ENCODE peak calls at places on chromosomes 4 and X, in eight cellular contexts. Q is posterior vena cava; U is stimulated activated CD8-positive, alpha-beta memory T cell treated with anti-CD3 and anti-CD28 coated beads, Interleukin-4, amount 100 ng/mL, for 48 hours; E is AG04450; S is NCI-H774; T is activated CD8-positive, alpha-beta T cell treated with anti-CD3 and anti-CD28 coated beads for 36 hours; F is NT2/D1; P is AG08395. D is an unnamed sample.

GRCh38 chr4:75892508-75892907 is 9.7 kb downstream of the PPEF2 start:
- DNase-seq in Q (no peak), U (no peak), E (no peak), S (no peak), T (peak), F (no peak), P (no peak), D (no peak)

GRCh38 chrX:1657367-1658082 is 42.7 kb downstream of the ASMT start:
- DNase-seq in Q (peak), U (peak), E (no peak), S (no peak), T (peak), F (no peak), P (peak), D (peak)

GRCh38 chr4:150970685-150971151 is 44.4 kb downstream of the LRBA start:
- DNase-seq in Q (no peak), U (no peak), E (no peak), S (no peak), T (no peak), F (no peak), P (no peak), D (no peak)

GRCh38 chrX:80648023-80648422 is 161.7 kb downstream of the BRWD3 start:
- DNase-seq in Q (no peak), U (no peak), E (no peak), S (no peak), T (no peak), F (no peak), P (no peak), D (peak)

GRCh38 chr4:13112030-13112429 is 372.1 kb downstream of the RAB28 start:
- DNase-seq in Q (no peak), U (no peak), E (no peak), S (no peak), T (no peak), F (no peak), P (no peak), D (no peak)

GRCh38 chrX:65644621-65645287 is 22.7 kb upstream of the MSN start:
- DNase-seq in Q (peak), U (peak), E (peak), S (no peak), T (peak), F (no peak), P (peak), D (no peak)

GRCh38 chrX:144840616-144841015 is 406.7 kb upstream of the SPANXN1 start:
- DNase-seq in Q (no peak), U (no peak), E (no peak), S (no peak), T (no peak), F (no peak), P (no peak), D (no peak)

GRCh38 chr4:86898562-86898961 is 6.3 kb upstream of the C4orf36 start:
- DNase-seq in Q (no peak), U (no peak), E (no peak), S (no peak), T (no peak), F (no peak), P (no peak), D (peak)

GRCh38 chr4:86036729-86037128 is 323.1 kb downstream of the MAPK10 start:
- DNase-seq in Q (no peak), U (no peak), E (no peak), S (no peak), T (no peak), F (no peak), P (no peak), D (peak)

GRCh38 chr4:144905286-144905685 is 192.7 kb downstream of the ANAPC10 start:
- DNase-seq in Q (no peak), U (no peak), E (no peak), S (no peak), T (no peak), F (no peak), P (no peak), D (no peak)

GRCh38 chrX:107780525-107780924 is 3.0 kb downstream of the NCBP2L start:
- DNase-seq in Q (no peak), U (no peak), E (no peak), S (no peak), T (no peak), F (no peak), P (no peak), D (no peak)

GRCh38 chr4:184287697-184288255 is 70.1 kb upstream of the ENPP6 start:
- DNase-seq in Q (no peak), U (no peak), E (peak), S (no peak), T (no peak), F (no peak), P (peak), D (peak)

GRCh38 chrX:64885850-64886249 is 90.4 kb downstream of the ZC4H2 start:
- DNase-seq in Q (no peak), U (peak), E (no peak), S (no peak), T (peak), F (peak), P (no peak), D (no peak)

GRCh38 chrX:101206471-101206870 is 13.1 kb upstream of the DRP2 start:
- DNase-seq in Q (no peak), U (no peak), E (no peak), S (no peak), T (peak), F (no peak), P (peak), D (peak)

GRCh38 chr4:157271166-157271869 is 50.8 kb downstream of the GRIA2 start:
- DNase-seq in Q (no peak), U (no peak), E (no peak), S (no peak), T (no peak), F (no peak), P (peak), D (no peak)

GRCh38 chrX:150036181-150036580 is 97.9 kb upstream of the EOLA2 start:
- DNase-seq in Q (no peak), U (no peak), E (no peak), S (no peak), T (no peak), F (no peak), P (peak), D (no peak)

GRCh38 chr4:170868191-170868590 is 778.4 kb upstream of the AADAT start:
- DNase-seq in Q (no peak), U (no peak), E (no peak), S (no peak), T (no peak), F (no peak), P (no peak), D (no peak)

GRCh38 chrX:17608898-17609297 is 128.4 kb upstream of the SCML1 start:
- DNase-seq in Q (no peak), U (no peak), E (no peak), S (peak), T (no peak), F (no peak), P (no peak), D (no peak)

GRCh38 chr4:177250056-177250696 is 59.5 kb upstream of the NEIL3 start:
- DNase-seq in Q (peak), U (peak), E (peak), S (peak), T (peak), F (peak), P (peak), D (peak)

GRCh38 chrX:13658602-13659001 is 5.7 kb downstream of the TCEANC start:
- DNase-seq in Q (no peak), U (no peak), E (no peak), S (peak), T (peak), F (no peak), P (peak), D (peak)

GRCh38 chr4:161702287-161702686 is 461.5 kb downstream of the FSTL5 start:
- DNase-seq in Q (no peak), U (no peak), E (no peak), S (no peak), T (no peak), F (no peak), P (no peak), D (no peak)

GRCh38 chr4:88110826-88111225 is 47.6 kb downstream of the ABCG2 start:
- DNase-seq in Q (no peak), U (no peak), E (no peak), S (no peak), T (no peak), F (no peak), P (no peak), D (no peak)

GRCh38 chrX:129637217-129638109 is 17.3 kb downstream of the APLN start:
- DNase-seq in Q (peak), U (peak), E (no peak), S (peak), T (peak), F (no peak), P (peak), D (peak)

GRCh38 chr4:160193787-160194186 is 1090.9 kb downstream of the RAPGEF2 start:
- DNase-seq in Q (no peak), U (no peak), E (no peak), S (no peak), T (no peak), F (no peak), P (no peak), D (no peak)

GRCh38 chr4:16827762-16828724 is 70.4 kb downstream of the LDB2 start:
- DNase-seq in Q (no peak), U (no peak), E (no peak), S (no peak), T (no peak), F (no peak), P (no peak), D (peak)

GRCh38 chrX:102669526-102669925 is 18.2 kb downstream of the GPRASP1 start:
- DNase-seq in Q (no peak), U (no peak), E (no peak), S (no peak), T (no peak), F (no peak), P (no peak), D (no peak)

GRCh38 chr4:174753031-174753430 is 76.0 kb downstream of the GLRA3 start:
- DNase-seq in Q (no peak), U (no peak), E (no peak), S (no peak), T (no peak), F (no peak), P (no peak), D (no peak)

GRCh38 chr4:1043658-1044468 is 32.4 kb downstream of the FGFRL1 start:
- DNase-seq in Q (peak), U (peak), E (peak), S (no peak), T (peak), F (peak), P (peak), D (peak)

GRCh38 chrX:116238866-116239265 is 68.3 kb downstream of the AGTR2 start:
- DNase-seq in Q (no peak), U (no peak), E (no peak), S (no peak), T (no peak), F (no peak), P (no peak), D (no peak)

D was measured in left kidney.